ENCODE peak calls at places on chromosomes 1 and 21, in five cellular contexts. Q, M, R, F and P are unnamed samples.

GRCh38 chr1:184838374-184838995 is 83.8 kb upstream of the EDEM3 start:
- DNase-seq in F (no peak), Q (no peak), M (peak; percentile 51), R (no peak), P (peak; percentile 62)

GRCh38 chr1:74528123-74528522 is 15.7 kb upstream of the LRRC53 start:
- DNase-seq in Q (no peak), F (no peak), M (no peak), R (no peak), P (no peak)

GRCh38 chr1:203046984-203047630 is 20.8 kb downstream of the PPFIA4 start:
- DNase-seq in F (no peak), Q (no peak), R (no peak), M (no peak), P (no peak)

GRCh38 chr1:173573596-173573995 is 29.3 kb downstream of the SLC9C2 start:
- DNase-seq in F (no peak), R (no peak), Q (no peak), M (no peak), P (no peak)

GRCh38 chr1:37995773-37996379 is 6.1 kb upstream of the SF3A3 start:
- DNase-seq in M (peak; percentile 51), Q (peak; percentile 85), R (peak; percentile 75), F (no peak), P (peak; percentile 91)

GRCh38 chr1:110055493-110056283 is 14.8 kb downstream of the ALX3 start:
- DNase-seq in Q (no peak), R (no peak), M (no peak), F (no peak), P (no peak)

GRCh38 chr1:1204425-1204920 is 1.9 kb downstream of the TNFRSF18 start:
- DNase-seq in Q (no peak), M (no peak), F (no peak), R (no peak), P (no peak)

GRCh38 chr1:16076003-16076870 is 2.8 kb upstream of the FAM131C start:
- DNase-seq in R (no peak), M (no peak), F (no peak), Q (no peak), P (peak; percentile 74)

GRCh38 chr1:182357913-182358312 is 33.7 kb downstream of the GLUL start:
- DNase-seq in R (peak; percentile 67), F (no peak), M (no peak), Q (no peak), P (no peak)

GRCh38 chr21:28754127-28754611 is 238.5 kb downstream of the LTN1 start:
- DNase-seq in M (no peak), F (no peak), R (no peak), Q (no peak), P (no peak)

GRCh38 chr1:223834660-223835263 is 11.0 kb downstream of the TP53BP2 start:
- DNase-seq in F (no peak), Q (no peak), M (no peak), R (no peak), P (no peak)

GRCh38 chr1:60866251-60866650 is 216.1 kb upstream of the NFIA start:
- DNase-seq in F (no peak), R (no peak), Q (no peak), M (no peak), P (no peak)

GRCh38 chr1:224767031-224767430 is 150.9 kb downstream of the CNIH3 start:
- DNase-seq in M (no peak), R (no peak), F (no peak), Q (no peak), P (no peak)

GRCh38 chr1:202034683-202035462 is 24.5 kb downstream of the ELF3 start:
- DNase-seq in F (no peak), Q (peak; percentile 38), M (peak; percentile 96), R (peak; percentile 77), P (peak; percentile 84)

GRCh38 chr1:112698366-112699310 is 8.3 kb downstream of the RHOC start:
- DNase-seq in M (peak; percentile 70), F (no peak), R (peak; percentile 79), Q (no peak), P (no peak)

GRCh38 chr1:9490605-9491339 is 48.5 kb upstream of the SLC25A33 start:
- DNase-seq in F (peak; percentile 66), R (peak; percentile 77), Q (peak; percentile 92), M (peak; percentile 94), P (peak; percentile 92)

GRCh38 chr21:45330075-45330781 is 42.5 kb upstream of the POFUT2 start:
- DNase-seq in F (no peak), Q (no peak), R (peak; percentile 59), M (no peak), P (peak; percentile 61)

GRCh38 chr21:31630062-31630711 is 29.3 kb upstream of the SOD1 start:
- DNase-seq in Q (no peak), R (no peak), M (peak; percentile 84), F (no peak), P (no peak)

GRCh38 chr1:63847308-63847910 is 73.6 kb downstream of the ROR1 start:
- DNase-seq in R (peak; percentile 63), M (no peak), F (no peak), Q (no peak), P (no peak)

GRCh38 chr1:15919316-15919715 is 56.6 kb downstream of the ZBTB17 start:
- DNase-seq in F (no peak), R (no peak), M (no peak), Q (no peak), P (no peak)

GRCh38 chr1:229557913-229558414 is 543 bp downstream of the ABCB10 start:
- DNase-seq in M (peak; percentile 44), R (peak; percentile 31), F (peak; percentile 14), Q (peak; percentile 41), P (peak; percentile 45)

GRCh38 chr1:93905051-93905450 is 4.2 kb downstream of the GCLM start:
- DNase-seq in M (no peak), F (no peak), R (no peak), Q (no peak), P (no peak)

GRCh38 chr1:112431038-112431437 is 35.0 kb downstream of the CTTNBP2NL start:
- DNase-seq in F (no peak), M (no peak), R (no peak), Q (no peak), P (no peak)

GRCh38 chr1:20336105-20336605 is 45.5 kb downstream of the VWA5B1 start:
- DNase-seq in F (no peak), Q (no peak), M (no peak), R (no peak), P (no peak)

GRCh38 chr1:205662135-205662725 is 18.1 kb downstream of the SLC45A3 start:
- DNase-seq in R (no peak), M (no peak), F (no peak), Q (no peak), P (no peak)

GRCh38 chr1:47755368-47755990 is 241.7 kb downstream of the TRABD2B start:
- DNase-seq in Q (peak; percentile 87), F (peak; percentile 9), R (no peak), M (peak; percentile 35), P (no peak)

GRCh38 chr1:44759077-44759476 is 16.3 kb upstream of the RPS8 start:
- DNase-seq in F (no peak), R (no peak), M (no peak), Q (no peak), P (no peak)

GRCh38 chr1:182054698-182055326 is 6.7 kb downstream of the ZNF648 start:
- DNase-seq in Q (peak; percentile 69), F (no peak), M (no peak), R (peak; percentile 21), P (no peak)

GRCh38 chr1:114669562-114670082 is at the start of gene DENND2C:
- DNase-seq in Q (peak; percentile 78), R (no peak), F (no peak), M (no peak), P (no peak)

GRCh38 chr1:54404939-54405880 is 984 bp downstream of the SSBP3 start:
- DNase-seq in M (peak; percentile 48), R (peak; percentile 29), Q (peak; percentile 44), F (no peak), P (peak; percentile 67)

GRCh38 chr1:114080511-114081144 is 73.0 kb downstream of the SYT6 start:
- DNase-seq in M (no peak), R (no peak), Q (no peak), F (no peak), P (no peak)

GRCh38 chr1:1426961-1427934 is 6.2 kb upstream of the ANKRD65 start:
- DNase-seq in M (no peak), F (no peak), R (no peak), Q (peak; percentile 48), P (no peak)

GRCh38 chr1:82565146-82565545 is 764.4 kb downstream of the ADGRL2 start:
- DNase-seq in R (no peak), M (no peak), Q (no peak), F (no peak), P (no peak)

GRCh38 chr1:5650283-5651026 is 341.8 kb downstream of the NPHP4 start:
- DNase-seq in F (no peak), R (no peak), Q (no peak), M (no peak), P (no peak)

GRCh38 chr1:236514703-236515442 is 8.9 kb upstream of the LGALS8 start:
- DNase-seq in M (no peak), R (peak; percentile 84), F (no peak), Q (no peak), P (no peak)